ENCODE peak calls at places on chromosome 10, in six cellular contexts. D is colonic mucosa, H is HepG2, P is GM12865, Q is astrocyte of the spinal cord, V is B cell. W is an unnamed sample.

GRCh38 chr10:122301811-122302115 is 30.7 kb downstream of the BTBD16 start:
- DNase-seq in D (no peak), H (no peak), P (no peak), Q (no peak), V (no peak), W (no peak)

GRCh38 chr10:49484501-49485230 is 54.3 kb downstream of the ERCC6 start:
- DNase-seq in D (no peak), H (no peak), P (no peak), Q (peak), V (no peak), W (no peak)

GRCh38 chr10:109984013-109984412 is 23.8 kb upstream of the ADD3 start:
- DNase-seq in D (no peak), H (no peak), P (no peak), Q (no peak), V (no peak), W (no peak)

GRCh38 chr10:22554481-22555182 is 159.7 kb downstream of the PIP4K2A start:
- DNase-seq in D (peak), H (no peak), P (no peak), Q (peak), V (no peak), W (no peak)

GRCh38 chr10:43124574-43125273 is 13.5 kb upstream of the CSGALNACT2 start:
- DNase-seq in D (no peak), H (no peak), P (no peak), Q (no peak), V (no peak), W (no peak)

GRCh38 chr10:20767028-20767427 is 130.1 kb downstream of the NEBL start:
- DNase-seq in D (no peak), H (no peak), P (no peak), Q (peak), V (no peak), W (no peak)

GRCh38 chr10:44835300-44835699 is 75.8 kb upstream of the TMEM72 start:
- DNase-seq in D (no peak), H (no peak), P (no peak), Q (no peak), V (no peak), W (no peak)

GRCh38 chr10:51502124-51502523 is 197.3 kb downstream of the CSTF2T start:
- DNase-seq in D (no peak), H (no peak), P (no peak), Q (no peak), V (no peak), W (no peak)

GRCh38 chr10:77555591-77556212 is 81.9 kb downstream of the KCNMA1 start:
- DNase-seq in D (no peak), H (no peak), P (no peak), Q (peak), V (no peak), W (no peak)

GRCh38 chr10:53356616-53357349 is 584.2 kb upstream of the MBL2 start:
- DNase-seq in D (no peak), H (no peak), P (no peak), Q (peak), V (no peak), W (no peak)

GRCh38 chr10:58647770-58648169 is 135.1 kb downstream of the BICC1 start:
- DNase-seq in D (no peak), H (no peak), P (no peak), Q (no peak), V (no peak), W (no peak)

GRCh38 chr10:14459670-14460069 is 128.9 kb upstream of the FRMD4A start:
- DNase-seq in D (no peak), H (no peak), P (no peak), Q (peak), V (no peak), W (no peak)

GRCh38 chr10:52706347-52707070 is 66.1 kb downstream of the MBL2 start:
- DNase-seq in D (no peak), H (no peak), P (no peak), Q (peak), V (no peak), W (no peak)

GRCh38 chr10:3886666-3887251 is 101.8 kb upstream of the KLF6 start:
- DNase-seq in D (no peak), H (peak), P (peak), Q (peak), V (no peak), W (no peak)

GRCh38 chr10:103491729-103492364 is 1.7 kb upstream of the NEURL1 start:
- DNase-seq in D (no peak), H (peak), P (no peak), Q (peak), V (no peak), W (no peak)

GRCh38 chr10:97718659-97719142 is 5.2 kb downstream of the MARVELD1 start:
- DNase-seq in D (peak), H (peak), P (no peak), Q (no peak), V (no peak), W (no peak)

GRCh38 chr10:131726967-131727366 is 173.8 kb upstream of the PPP2R2D start:
- DNase-seq in D (no peak), H (no peak), P (no peak), Q (no peak), V (no peak), W (no peak)

GRCh38 chr10:124640538-124641231 is 103.5 kb downstream of the FAM53B start:
- DNase-seq in D (no peak), H (no peak), P (peak), Q (no peak), V (peak), W (no peak)

GRCh38 chr10:101779544-101780186 is 3.6 kb downstream of the NPM3 start:
- DNase-seq in D (peak), H (no peak), P (peak), Q (peak), V (peak), W (peak)

GRCh38 chr10:113319450-113319849 is 233.4 kb upstream of the HABP2 start:
- DNase-seq in D (no peak), H (no peak), P (no peak), Q (no peak), V (no peak), W (no peak)

GRCh38 chr10:85919358-85920022 is 447.1 kb downstream of the GRID1 start:
- DNase-seq in D (no peak), H (no peak), P (no peak), Q (no peak), V (no peak), W (no peak)

GRCh38 chr10:31261502-31262311 is 57.3 kb upstream of the ZEB1 start:
- DNase-seq in D (no peak), H (no peak), P (no peak), Q (peak), V (no peak), W (no peak)

GRCh38 chr10:5198386-5198785 is 1.7 kb downstream of the AKR1C4 start:
- DNase-seq in D (no peak), H (no peak), P (no peak), Q (no peak), V (no peak), W (no peak)

GRCh38 chr10:31090894-31091607 is 59.4 kb upstream of the ZNF438 start:
- DNase-seq in D (no peak), H (no peak), P (peak), Q (no peak), V (peak), W (no peak)

GRCh38 chr10:128237710-128238109 is 111.5 kb upstream of the MKI67 start:
- DNase-seq in D (no peak), H (no peak), P (no peak), Q (no peak), V (no peak), W (no peak)

GRCh38 chr10:4943821-4944220 is 19.4 kb upstream of the AKR1C1 start:
- DNase-seq in D (no peak), H (no peak), P (no peak), Q (no peak), V (no peak), W (no peak)

GRCh38 chr10:109866168-109866994 is 56.9 kb downstream of the XPNPEP1 start:
- DNase-seq in D (peak), H (no peak), P (no peak), Q (no peak), V (no peak), W (no peak)

GRCh38 chr10:120575411-120575810 is 118.4 kb downstream of the PLPP4 start:
- DNase-seq in D (no peak), H (no peak), P (no peak), Q (no peak), V (no peak), W (no peak)

GRCh38 chr10:120571256-120571655 is 114.2 kb downstream of the PLPP4 start:
- DNase-seq in D (no peak), H (no peak), P (no peak), Q (no peak), V (no peak), W (no peak)

GRCh38 chr10:120574986-120575385 is 118.0 kb downstream of the PLPP4 start:
- DNase-seq in D (no peak), H (no peak), P (no peak), Q (no peak), V (no peak), W (no peak)

GRCh38 chr10:120573355-120573754 is 116.3 kb downstream of the PLPP4 start:
- DNase-seq in D (no peak), H (no peak), P (no peak), Q (no peak), V (no peak), W (no peak)

DNA sequence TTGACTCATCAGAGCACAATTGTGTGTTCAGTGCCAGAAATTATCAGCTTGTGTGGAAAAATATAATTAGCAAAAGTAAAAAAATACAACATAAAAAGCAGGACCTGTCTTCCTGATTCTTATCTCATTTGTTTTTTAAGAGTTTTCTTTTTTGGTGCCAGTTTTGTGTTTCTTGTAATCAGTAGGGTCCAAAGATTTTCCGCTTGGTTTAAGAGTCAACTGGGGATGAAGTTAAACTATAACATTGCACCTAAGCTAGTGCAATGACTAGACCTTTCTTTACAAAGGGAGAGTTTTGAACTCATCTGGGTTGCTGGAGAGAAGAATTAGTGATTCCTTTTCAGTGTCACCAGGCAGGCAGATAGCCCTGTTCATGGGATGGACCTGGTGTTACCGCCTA is 113.4 kb downstream of the PLPP4 start:
- DNase-seq in D (no peak), H (no peak), P (no peak), Q (no peak), V (no peak), W (no peak)
- TF ChIP-seq CTCF in D (no peak), H (no peak), P (no peak), Q (no peak), V (no peak), W (no peak)

GRCh38 chr10:18606051-18606730 is 45.2 kb downstream of the NSUN6 start:
- DNase-seq in D (no peak), H (no peak), P (no peak), Q (no peak), V (no peak), W (no peak)

GRCh38 chr10:18599392-18599791 is 52.0 kb downstream of the NSUN6 start:
- DNase-seq in D (no peak), H (no peak), P (no peak), Q (no peak), V (no peak), W (no peak)

GRCh38 chr10:18601321-18601720 is 50.1 kb downstream of the NSUN6 start:
- DNase-seq in D (no peak), H (no peak), P (no peak), Q (no peak), V (no peak), W (no peak)
- TF ChIP-seq CTCF in D (no peak), H (no peak), P (no peak), Q (no peak), V (no peak), W (no peak)

GRCh38 chr10:120735315-120735714 is 115.8 kb upstream of the WDR11 start:
- DNase-seq in D (no peak), H (no peak), P (no peak), Q (no peak), V (no peak), W (no peak)
- TF ChIP-seq CTCF in D (no peak), H (no peak), P (no peak), Q (no peak), V (no peak), W (no peak)

GRCh38 chr10:100319736-100320135 is 10.3 kb downstream of the PKD2L1 start:
- DNase-seq in D (no peak), H (no peak), P (no peak), Q (no peak), V (no peak), W (no peak)
- TF ChIP-seq CTCF in D (no peak), H (no peak), P (no peak), Q (no peak), V (no peak), W (no peak)

GRCh38 chr10:33066558-33067236 is 108.7 kb upstream of the ITGB1 start:
- DNase-seq in D (no peak), H (no peak), P (no peak), Q (no peak), V (no peak), W (no peak)
- TF ChIP-seq CTCF in D (no peak), H (no peak), P (no peak), Q (no peak), V (no peak), W (no peak)

DNA sequence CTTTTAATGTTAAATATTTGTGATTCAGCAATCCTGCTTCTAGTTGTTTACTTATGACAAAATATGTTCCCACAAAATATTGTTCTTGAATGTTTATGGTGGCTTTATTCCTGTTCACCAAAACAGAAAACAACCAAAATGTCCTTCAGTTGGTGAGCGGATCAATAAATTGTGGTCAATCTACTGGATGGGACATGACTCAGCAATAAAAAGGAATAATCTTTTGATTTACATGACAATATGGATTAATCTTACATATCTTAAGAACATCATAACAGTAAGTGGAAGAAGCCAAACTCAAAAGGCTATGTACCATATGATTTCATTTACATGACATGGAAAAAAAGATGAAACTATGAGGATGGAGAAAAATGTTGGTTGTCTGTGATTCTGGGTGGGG is 691.3 kb upstream of the GHITM start:
- DNase-seq in D (no peak), H (no peak), P (no peak), Q (no peak), V (no peak), W (no peak)
- TF ChIP-seq CTCF in D (no peak), H (no peak), P (no peak), Q (no peak), V (no peak), W (no peak)

GRCh38 chr10:13388478-13388877 is 40.4 kb upstream of the SEPHS1 start:
- DNase-seq in D (no peak), H (no peak), P (no peak), Q (no peak), V (no peak), W (no peak)

GRCh38 chr10:13386021-13386420 is 37.9 kb upstream of the SEPHS1 start:
- DNase-seq in D (no peak), H (no peak), P (no peak), Q (no peak), V (no peak), W (no peak)

DNA sequence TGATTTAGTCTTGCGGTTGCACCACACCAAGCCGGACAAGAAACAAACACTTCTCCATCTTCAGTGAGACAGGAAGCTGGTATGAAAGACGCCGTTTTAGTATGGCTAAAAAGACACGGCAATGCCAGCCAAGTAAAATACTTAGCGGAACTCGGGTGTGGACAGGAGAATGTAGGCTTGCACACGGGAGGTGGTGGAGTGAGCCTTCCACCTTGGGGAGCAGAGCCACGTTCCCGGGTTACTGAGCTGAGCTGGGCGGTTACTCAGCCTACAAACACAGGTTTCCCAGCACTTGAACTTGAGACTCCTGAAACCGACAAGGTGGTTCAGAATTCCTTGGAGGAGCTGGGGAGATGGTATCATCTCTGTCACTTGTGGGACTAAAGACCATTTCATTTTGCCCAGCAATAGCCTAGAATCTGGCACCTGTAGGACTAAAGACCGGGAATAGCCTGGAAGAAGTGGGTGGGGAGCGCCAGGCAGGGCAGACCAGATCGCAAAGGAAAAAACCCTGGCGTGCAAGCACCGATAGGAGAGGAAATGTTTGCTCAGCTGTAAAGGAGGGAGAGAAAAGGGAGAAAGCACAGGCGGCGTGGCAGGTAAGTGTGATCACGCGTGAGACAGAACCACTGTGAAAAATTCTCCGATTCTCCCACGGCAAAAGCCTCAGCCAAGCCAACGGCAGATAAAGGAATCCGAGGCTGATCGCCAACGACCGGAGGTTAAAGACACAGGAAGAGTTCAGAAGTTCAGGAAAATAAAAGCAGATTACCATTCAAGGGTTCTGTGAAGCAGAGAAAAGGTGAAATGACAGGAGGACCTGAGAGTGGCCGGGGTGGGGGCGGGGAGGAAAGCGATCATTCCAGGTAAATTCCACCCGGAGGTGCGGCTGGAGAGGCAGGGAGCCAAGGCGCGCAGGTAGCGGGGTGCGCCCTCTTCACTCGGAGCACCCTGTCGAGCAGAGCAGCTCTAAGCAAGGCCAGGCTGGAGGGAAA is 35.0 kb upstream of the SEPHS1 start:
- DNase-seq in D (peak), H (no peak), P (no peak), Q (no peak), V (peak), W (no peak)
- TF ChIP-seq CTCF in D (no peak), H (no peak), P (no peak), Q (no peak), V (no peak), W (no peak)

GRCh38 chr10:120327671-120328070 is 129.4 kb upstream of the PLPP4 start:
- DNase-seq in D (no peak), H (no peak), P (no peak), Q (no peak), V (no peak), W (no peak)

DNA sequence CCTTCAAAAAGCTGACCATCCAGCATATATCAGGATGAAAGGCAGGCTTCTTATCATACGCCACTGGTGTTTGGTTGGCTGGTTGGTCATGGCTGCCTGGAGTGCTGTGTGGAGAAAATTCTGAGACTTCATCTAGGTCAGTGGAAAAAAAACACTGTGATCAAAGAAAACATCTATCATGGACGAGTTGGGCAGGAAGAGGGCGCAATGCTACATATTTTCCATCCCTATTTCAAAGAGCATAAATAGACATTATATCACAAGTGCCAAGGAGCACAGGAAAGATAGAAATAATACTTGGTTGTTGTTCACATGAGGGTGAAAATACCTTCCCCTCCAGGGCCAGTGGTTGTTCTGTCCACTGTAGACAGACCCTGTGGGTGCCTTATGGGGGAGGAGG is 128.4 kb upstream of the PLPP4 start:
- DNase-seq in D (no peak), H (no peak), P (no peak), Q (no peak), V (no peak), W (no peak)
- TF ChIP-seq CTCF in D (no peak), H (no peak), P (no peak), Q (no peak), V (no peak), W (no peak)

GRCh38 chr10:6516877-6517276 is 63.2 kb downstream of the PRKCQ start:
- DNase-seq in D (no peak), H (no peak), P (no peak), Q (no peak), V (no peak), W (no peak)

GRCh38 chr10:6514180-6514579 is 65.9 kb downstream of the PRKCQ start:
- DNase-seq in D (no peak), H (no peak), P (no peak), Q (no peak), V (no peak), W (no peak)

GRCh38 chr10:6514844-6515780 is 65.0 kb downstream of the PRKCQ start:
- DNase-seq in D (no peak), H (no peak), P (no peak), Q (no peak), V (no peak), W (no peak)

GRCh38 chr10:6518791-6519430 is 61.2 kb downstream of the PRKCQ start:
- DNase-seq in D (no peak), H (no peak), P (no peak), Q (no peak), V (no peak), W (no peak)

DNA sequence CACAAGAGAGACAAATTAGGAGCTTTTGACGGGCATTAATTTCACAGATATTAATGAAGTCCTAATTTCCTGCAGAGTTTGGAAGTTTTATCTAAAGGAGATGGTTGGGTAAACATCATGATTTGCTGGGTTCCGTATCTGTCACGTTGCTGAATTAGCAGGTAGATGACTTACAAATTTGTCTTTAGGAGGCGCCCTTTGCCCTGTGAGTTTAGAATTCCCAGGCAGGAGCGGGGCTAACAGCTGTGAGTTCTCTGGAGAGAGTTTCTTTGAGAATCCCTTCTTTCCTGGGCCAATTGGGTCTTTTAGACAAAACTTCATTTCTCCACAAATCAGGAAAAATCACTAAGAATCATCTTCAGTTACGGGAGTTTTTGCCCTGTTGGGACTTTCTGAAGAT is 63.8 kb downstream of the PRKCQ start:
- DNase-seq in D (no peak), H (no peak), P (no peak), Q (no peak), V (no peak), W (no peak)
- TF ChIP-seq CTCF in D (no peak), H (peak), P (no peak), Q (no peak), V (no peak), W (no peak)